ENCODE peak calls at places on chromosomes 16 and 17, in seven cellular contexts. O, S, Z, L, K, E and R are unnamed samples.

GRCh38 chr17:11880714-11881113 is 116.6 kb downstream of the ZNF18 start:
- DNase-seq in E (no peak), O (no peak), Z (no peak), S (peak), K (no peak), L (no peak), R (no peak)

GRCh38 chr17:81508639-81509047 is 4.0 kb downstream of the ACTG1 start:
- DNase-seq in Z (peak), O (no peak), E (peak), S (peak), K (no peak), L (no peak), R (peak)

GRCh38 chr17:76246080-76247066 is 6.1 kb upstream of the RNF157 start:
- DNase-seq in Z (no peak), K (no peak), L (no peak), O (peak), E (no peak), S (no peak), R (peak)

GRCh38 chr16:58020628-58021521 is 4.7 kb upstream of the MMP15 start:
- DNase-seq in O (peak), L (no peak), E (no peak), K (no peak), S (peak), Z (no peak), R (peak)

GRCh38 chr16:46961373-46962353 is 11.8 kb downstream of the DNAJA2 start:
- DNase-seq in E (no peak), S (no peak), O (no peak), L (no peak), K (no peak), Z (no peak), R (peak)

GRCh38 chr16:85557083-85557975 is 55.8 kb upstream of the GSE1 start:
- DNase-seq in L (no peak), K (no peak), O (peak), E (no peak), Z (no peak), S (no peak), R (no peak)

GRCh38 chr17:72465191-72466024 is 344.6 kb downstream of the SOX9 start:
- DNase-seq in O (peak), S (peak), K (no peak), L (no peak), E (peak), Z (peak), R (peak)

GRCh38 chr16:83967838-83968482 is at the start of gene NECAB2:
- DNase-seq in K (no peak), L (peak), S (no peak), E (no peak), Z (no peak), O (peak), R (peak)

GRCh38 chr17:81208651-81209050 is 14.1 kb downstream of the CEP131 start:
- DNase-seq in K (no peak), E (no peak), L (no peak), Z (no peak), O (no peak), S (no peak), R (no peak)

GRCh38 chr17:15981208-15981607 is 18.3 kb downstream of the ZSWIM7 start:
- DNase-seq in Z (no peak), K (no peak), O (no peak), S (no peak), L (no peak), E (no peak), R (no peak)

GRCh38 chr17:62724398-62725146 is 83.5 kb downstream of the MARCHF10 start:
- DNase-seq in Z (peak), L (no peak), O (no peak), K (no peak), E (peak), S (no peak), R (peak)

GRCh38 chr16:87693827-87694226 is 72.0 kb downstream of the KLHDC4 start:
- DNase-seq in Z (no peak), E (no peak), S (no peak), L (no peak), O (no peak), K (no peak), R (no peak)

GRCh38 chr16:86925067-86925791 is 346.9 kb downstream of the FOXL1 start:
- DNase-seq in K (no peak), S (no peak), L (no peak), E (no peak), Z (no peak), O (peak), R (peak)

GRCh38 chr16:78675312-78675711 is 575.9 kb downstream of the WWOX start:
- DNase-seq in O (peak), E (no peak), K (no peak), S (no peak), Z (no peak), L (no peak), R (peak)

GRCh38 chr16:83015871-83016270 is 389.1 kb downstream of the CDH13 start:
- DNase-seq in E (no peak), Z (no peak), S (no peak), O (no peak), K (no peak), L (no peak), R (no peak)

GRCh38 chr17:41505007-41505835 is at the start of gene KRT13:
- DNase-seq in E (no peak), K (no peak), S (no peak), O (no peak), L (no peak), Z (no peak), R (no peak)

GRCh38 chr17:41503202-41503601 is 2.2 kb downstream of the KRT13 start:
- DNase-seq in O (no peak), Z (no peak), K (no peak), L (no peak), S (no peak), E (no peak), R (no peak)

GRCh38 chr17:41504126-41504977 is 1.1 kb downstream of the KRT13 start:
- DNase-seq in K (no peak), L (no peak), E (no peak), O (no peak), S (no peak), Z (no peak), R (peak)

GRCh38 chr17:41507315-41507880 is 2.0 kb upstream of the KRT13 start:
- DNase-seq in S (no peak), Z (no peak), K (no peak), O (no peak), L (no peak), E (no peak), R (no peak)

GRCh38 chr17:41505836-41506767 is 690 bp upstream of the KRT13 start:
- DNase-seq in Z (no peak), L (no peak), E (peak), O (no peak), K (no peak), S (no peak), R (no peak)
- H3K23ac ChIP-seq in Z (no peak), L (no peak), E (no peak), O (no peak), K (no peak), S (no peak), R (no peak)

GRCh38 chr16:55263271-55264250 is 60.4 kb upstream of the IRX6 start:
- DNase-seq in L (no peak), E (no peak), K (no peak), Z (no peak), S (no peak), O (no peak), R (no peak)
- H3K23ac ChIP-seq in L (no peak), E (no peak), K (no peak), Z (no peak), S (no peak), O (no peak), R (no peak)

DNA sequence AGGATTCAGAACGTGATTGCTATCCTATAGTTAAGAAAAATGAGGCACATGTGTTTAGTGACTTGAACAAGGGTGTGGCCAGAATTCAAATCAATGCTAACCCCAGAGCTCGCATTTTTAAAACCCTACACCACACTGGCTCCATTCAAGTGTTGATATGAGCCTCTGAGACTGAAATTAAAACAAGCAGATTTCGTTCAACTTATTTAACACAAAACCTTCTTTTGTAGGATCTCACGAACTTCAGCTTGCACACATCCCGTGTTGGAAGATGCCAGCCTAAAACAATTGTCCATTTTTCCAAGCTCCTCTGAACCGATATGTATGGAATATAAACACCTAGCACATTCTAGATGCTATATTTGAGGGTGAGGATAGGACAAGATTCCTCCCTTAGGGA is 231.0 kb upstream of the IRX5 start:
- DNase-seq in K (no peak), Z (no peak), S (no peak), E (no peak), L (no peak), O (no peak), R (no peak)
- H3K23ac ChIP-seq in K (no peak), Z (no peak), S (no peak), E (no peak), L (no peak), O (no peak), R (no peak)

GRCh38 chr16:63652091-63652490 is 1469.8 kb downstream of the CDH11 start:
- DNase-seq in S (peak), K (no peak), E (no peak), Z (no peak), O (no peak), L (no peak), R (no peak)

GRCh38 chr16:63655846-63656245 is 1466.0 kb downstream of the CDH11 start:
- DNase-seq in Z (no peak), K (no peak), O (no peak), E (no peak), S (no peak), L (peak), R (no peak)

GRCh38 chr16:63650550-63650949 is 1471.3 kb downstream of the CDH11 start:
- DNase-seq in K (no peak), E (no peak), O (no peak), Z (no peak), S (no peak), L (no peak), R (no peak)
- H3K23ac ChIP-seq in K (no peak), E (no peak), O (no peak), Z (no peak), S (no peak), L (no peak), R (no peak)

DNA sequence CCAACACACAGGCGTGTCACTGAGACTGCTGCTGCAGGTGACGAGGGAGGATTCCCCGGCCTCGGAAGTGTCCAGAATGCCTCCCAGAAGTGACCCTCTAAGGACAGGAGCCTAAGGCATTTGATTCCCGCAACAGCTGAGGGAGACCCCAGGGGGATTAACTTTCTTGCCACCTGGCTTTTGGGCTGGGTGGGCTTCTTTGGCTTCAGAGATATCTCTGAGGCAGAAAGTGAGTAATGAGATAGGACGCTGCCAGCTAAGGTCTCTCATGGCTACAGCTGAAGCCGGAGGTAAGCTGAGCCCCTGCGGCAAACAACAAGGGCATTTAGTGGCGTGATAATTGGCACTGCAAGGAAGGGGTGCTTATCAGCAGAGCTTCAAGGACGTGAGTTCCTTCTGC is 17.0 kb downstream of the DRC3 start:
- DNase-seq in Z (no peak), S (no peak), L (no peak), O (no peak), K (no peak), E (no peak), R (no peak)
- H3K23ac ChIP-seq in Z (no peak), S (no peak), L (no peak), O (no peak), K (no peak), E (no peak), R (no peak)

GRCh38 chr17:77841742-77842141 is 116.8 kb upstream of the TNRC6C start:
- DNase-seq in E (no peak), L (no peak), O (no peak), Z (no peak), S (no peak), K (no peak), R (no peak)
- H3K23ac ChIP-seq in E (no peak), L (peak), O (no peak), Z (no peak), S (no peak), K (no peak), R (no peak)